ENCODE peak calls at places on chromosome 1, in four cellular contexts. K is GM12878, E is HepG2, B is K562. J is an unnamed sample.

GRCh38 chr1:247824023-247824422 is at the start of gene OR14A16:
- DNase-seq in K (no peak), B (no peak), E (no peak), J (no peak)

GRCh38 chr1:9280015-9280860 is 12.5 kb upstream of the SPSB1 start:
- DNase-seq in E (peak), K (no peak), B (peak), J (peak)

GRCh38 chr1:39194398-39195051 is 10.0 kb upstream of the MACF1 start:
- DNase-seq in B (no peak), K (no peak), E (no peak), J (no peak)

GRCh38 chr1:16165548-16165947 is 9.7 kb upstream of the EPHA2 start:
- DNase-seq in K (no peak), B (no peak), E (no peak), J (no peak)

GRCh38 chr1:27372022-27372807 is 2.4 kb downstream of the FCN3 start:
- DNase-seq in E (no peak), B (peak), K (no peak), J (no peak)

GRCh38 chr1:19563336-19564097 is 78.2 kb upstream of the CAPZB start:
- DNase-seq in E (no peak), B (no peak), K (no peak), J (no peak)

GRCh38 chr1:151799179-151800022 is 5.8 kb downstream of the LINGO4 start:
- DNase-seq in B (no peak), E (no peak), K (no peak), J (no peak)

GRCh38 chr1:151175910-151176309 is at the start of gene TMOD4:
- DNase-seq in E (no peak), B (peak), K (no peak), J (no peak)

GRCh38 chr1:91523462-91523861 is 22.8 kb downstream of the CDC7 start:
- DNase-seq in B (no peak), K (peak), E (no peak), J (no peak)

GRCh38 chr1:87331319-87332269 is 2.9 kb downstream of the LMO4 start:
- DNase-seq in B (peak), K (no peak), E (peak), J (peak)
- H3K27ac ChIP-seq in B (peak), K (peak), E (peak), J (peak)

GRCh38 chr1:108050134-108050533 is 85.2 kb upstream of the VAV3 start:
- DNase-seq in B (no peak), K (no peak), E (no peak), J (no peak)

GRCh38 chr1:108047085-108047484 is 82.1 kb upstream of the VAV3 start:
- DNase-seq in E (no peak), K (no peak), B (no peak), J (no peak)

GRCh38 chr1:108050911-108051624 is 86.1 kb upstream of the VAV3 start:
- DNase-seq in K (no peak), B (no peak), E (no peak), J (no peak)

GRCh38 chr1:108048311-108049082 is 83.5 kb upstream of the VAV3 start:
- DNase-seq in B (no peak), E (no peak), K (no peak), J (no peak)

DNA sequence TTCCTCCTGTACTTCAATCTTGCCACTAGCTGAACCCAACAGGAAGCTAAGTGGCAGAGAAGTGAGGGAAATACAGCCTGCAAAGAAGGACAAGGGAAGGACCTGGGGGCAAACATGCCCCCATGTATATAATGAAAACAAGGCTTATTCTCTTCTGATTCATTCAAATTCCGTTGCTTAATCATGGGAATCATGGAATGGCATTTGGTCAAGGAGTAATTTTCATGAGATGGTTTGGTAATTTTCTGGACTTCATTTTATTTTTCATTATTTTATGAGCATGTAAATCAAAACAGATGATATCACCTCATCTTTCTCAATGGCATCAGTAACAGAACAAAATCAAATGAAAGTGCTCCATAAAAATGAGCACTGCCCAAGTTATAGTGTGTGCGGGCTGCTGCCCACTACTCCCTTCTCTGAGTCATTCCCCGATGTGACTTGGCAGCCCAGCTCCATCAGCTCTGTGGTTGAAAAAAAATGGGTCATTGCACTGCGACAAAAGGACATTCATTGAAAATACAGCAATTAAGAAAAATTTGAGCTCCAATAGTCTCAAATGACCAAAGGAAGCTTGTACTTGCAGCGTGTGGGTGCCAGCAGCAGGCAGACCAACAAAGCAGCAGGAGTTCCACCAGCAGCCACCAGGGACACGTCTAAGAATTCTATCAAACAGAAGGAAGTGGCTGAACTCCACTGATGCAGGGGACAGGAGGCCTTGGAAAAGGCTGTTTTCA is 84.3 kb upstream of the VAV3 start:
- DNase-seq in K (no peak), E (no peak), B (peak), J (peak)
- TF ChIP-seq ESRRA in K (no peak), E (no peak), B (no peak), J (no peak)

GRCh38 chr1:109629372-109630030 is 9.9 kb downstream of the AMPD2 start:
- DNase-seq in B (no peak), K (no peak), E (no peak), J (no peak)
- H3K27ac ChIP-seq in B (no peak), K (no peak), E (no peak), J (no peak)

GRCh38 chr1:103267893-103268292 is 159.6 kb upstream of the COL11A1 start:
- DNase-seq in K (no peak), B (no peak), E (no peak), J (no peak)

GRCh38 chr1:103265551-103265950 is 157.2 kb upstream of the COL11A1 start:
- DNase-seq in E (no peak), K (no peak), B (no peak), J (no peak)

GRCh38 chr1:103266036-103266435 is 157.7 kb upstream of the COL11A1 start:
- DNase-seq in B (no peak), K (no peak), E (no peak), J (no peak)

GRCh38 chr1:103273106-103273505 is 164.8 kb upstream of the COL11A1 start:
- DNase-seq in B (no peak), K (no peak), E (no peak), J (peak)

GRCh38 chr1:103267271-103267670 is 158.9 kb upstream of the COL11A1 start:
- DNase-seq in B (no peak), E (no peak), K (no peak), J (no peak)
- TF ChIP-seq ESRRA in B (no peak), E (no peak), K (no peak), J (no peak)

DNA sequence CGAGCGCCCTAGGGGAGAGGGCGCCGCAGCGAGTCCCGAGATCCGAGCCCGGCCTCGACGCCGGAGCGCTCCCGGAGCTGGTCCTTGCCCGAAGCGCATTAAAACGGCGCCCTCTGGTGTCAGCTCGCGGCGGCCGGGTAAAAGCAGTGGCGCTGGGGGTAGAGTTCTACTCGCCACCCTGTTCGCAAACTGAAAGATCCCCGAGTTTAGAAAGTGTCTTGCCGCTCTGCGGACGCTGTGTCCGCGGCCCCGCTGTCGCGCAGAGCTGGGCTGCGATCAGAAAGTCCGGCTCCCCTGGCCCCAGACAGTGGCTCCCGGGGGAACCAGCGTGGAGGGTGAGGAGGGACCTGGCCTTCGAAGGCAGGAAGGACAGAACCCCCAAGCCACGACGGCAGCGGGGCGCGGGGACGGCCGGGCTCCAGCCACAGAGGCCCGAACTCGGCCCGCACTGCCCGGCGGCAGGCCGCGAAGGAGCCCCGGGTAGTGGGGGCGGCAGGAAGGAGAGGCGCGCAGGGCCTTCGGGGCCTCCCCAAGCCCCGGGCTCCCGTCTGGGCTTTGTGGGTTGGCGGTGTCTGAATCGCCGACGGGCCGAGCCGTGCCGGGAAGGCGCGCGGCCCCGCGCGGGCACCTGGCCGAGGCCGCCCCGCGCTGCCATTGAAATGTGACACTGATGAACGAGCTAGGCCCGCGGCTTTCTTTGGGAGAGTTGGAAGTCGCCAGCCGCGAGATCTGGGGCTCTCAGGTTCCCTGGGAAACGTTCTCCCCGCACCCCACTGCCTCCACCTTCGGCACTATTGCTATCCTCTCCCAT is 39.1 kb upstream of the NFIA start:
- DNase-seq in E (peak), B (no peak), K (no peak), J (peak)
- H3K27ac ChIP-seq in E (no peak), B (no peak), K (no peak), J (peak)

GRCh38 chr1:12177999-12178441 is 11.2 kb downstream of the TNFRSF1B start:
- DNase-seq in K (no peak), E (no peak), B (no peak), J (no peak)
- TF ChIP-seq ESRRA in K (no peak), E (no peak), B (no peak), J (no peak)

DNA sequence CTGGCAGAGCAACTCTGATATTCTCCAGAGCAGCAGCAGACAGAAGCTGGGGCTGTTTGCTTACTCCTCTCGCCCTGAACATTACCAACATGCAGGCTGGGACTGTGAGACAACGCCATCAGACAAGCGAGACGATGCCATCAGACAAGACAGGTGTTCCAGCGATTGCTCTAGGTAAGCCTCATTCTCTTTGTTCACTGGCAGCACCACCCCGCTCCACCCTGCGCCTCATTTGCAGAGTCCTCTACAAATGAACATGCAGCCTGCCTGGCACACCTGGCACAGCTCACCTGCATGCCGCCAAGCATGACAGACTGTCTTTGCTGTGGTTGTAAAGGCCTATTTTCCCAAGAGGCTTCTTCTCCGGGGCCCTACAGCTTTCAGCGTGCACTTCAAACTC is 346.2 kb downstream of the SMYD3 start:
- DNase-seq in B (no peak), K (no peak), E (no peak), J (no peak)
- H3K27ac ChIP-seq in B (no peak), K (no peak), E (no peak), J (peak)

GRCh38 chr1:209249785-209250441 is 333.6 kb upstream of the CAMK1G start:
- DNase-seq in E (no peak), B (no peak), K (no peak), J (no peak)

GRCh38 chr1:209249280-209249670 is 334.2 kb upstream of the CAMK1G start:
- DNase-seq in K (no peak), E (no peak), B (no peak), J (no peak)

GRCh38 chr1:209250970-209251636 is 332.4 kb upstream of the CAMK1G start:
- DNase-seq in K (no peak), B (no peak), E (no peak), J (no peak)

GRCh38 chr1:209246660-209247059 is 336.9 kb upstream of the CAMK1G start:
- DNase-seq in K (no peak), E (no peak), B (no peak), J (peak)

DNA sequence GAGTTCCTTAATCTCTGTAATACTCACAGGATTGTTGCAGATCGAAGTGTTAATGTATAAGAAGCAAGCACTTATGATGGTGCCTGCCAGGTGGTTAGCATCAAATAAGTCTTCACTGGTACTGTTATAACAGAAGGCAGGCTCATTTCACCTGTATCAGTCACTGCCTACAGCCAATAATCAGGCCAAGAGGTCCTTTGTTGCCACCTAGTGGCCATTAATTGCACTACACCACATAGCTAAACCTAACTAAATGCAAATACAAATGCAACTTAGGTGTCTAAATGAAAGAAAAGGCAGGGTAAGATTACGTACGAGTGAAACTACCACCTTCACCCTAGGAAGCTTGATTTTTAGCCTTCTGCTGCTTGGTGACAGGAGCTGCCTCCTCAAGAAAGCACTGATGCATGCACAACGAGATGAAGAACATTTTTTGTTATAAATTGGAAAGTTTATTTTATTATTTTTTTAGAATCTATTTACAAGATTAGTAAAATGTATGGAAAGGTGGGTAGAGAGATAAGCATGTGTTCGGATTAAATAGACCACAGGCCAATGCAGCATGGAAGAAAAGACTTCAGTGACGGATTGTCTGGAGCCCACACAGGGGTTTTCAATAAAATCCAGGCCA is 334.8 kb upstream of the CAMK1G start:
- DNase-seq in E (peak), B (peak), K (peak), J (peak)
- TF ChIP-seq ESRRA in E (no peak), B (no peak), K (no peak), J (no peak)

J was measured in A549.